ENCODE peak calls at places on chromosome 13, in five cellular contexts. T is NCI-H524 treated with DMSO at 0.1 percent for 48 hours, I is kidney glomerular epithelial cell, F is T-helper 22 cell, V is NCI-H69. E is an unnamed sample.

GRCh38 chr13:77358001-77358400 is 31.1 kb upstream of the MYCBP2 start:
- DNase-seq in T (no peak), I (no peak), F (no peak), V (no peak), E (no peak)

GRCh38 chr13:54241719-54242118 is 1213.1 kb downstream of the OLFM4 start:
- DNase-seq in T (peak), I (no peak), F (no peak), V (peak), E (no peak)

GRCh38 chr13:110436786-110437370 is 124.6 kb downstream of the RAB20 start:
- DNase-seq in T (no peak), I (no peak), F (no peak), V (no peak), E (no peak)

GRCh38 chr13:38883783-38884182 is 106.8 kb downstream of the STOML3 start:
- DNase-seq in T (no peak), I (peak), F (no peak), V (peak), E (no peak)

GRCh38 chr13:68551701-68552522 is 1321.8 kb upstream of the PCDH9 start:
- DNase-seq in T (no peak), I (no peak), F (no peak), V (no peak), E (no peak)

GRCh38 chr13:94419304-94419943 is 60.1 kb downstream of the DCT start:
- DNase-seq in T (no peak), I (no peak), F (no peak), V (no peak), E (no peak)

GRCh38 chr13:52374873-52375411 is 31.0 kb downstream of the THSD1 start:
- DNase-seq in T (no peak), I (no peak), F (no peak), V (no peak), E (no peak)

GRCh38 chr13:61151062-61151461 is 264.6 kb downstream of the PCDH20 start:
- DNase-seq in T (no peak), I (no peak), F (no peak), V (no peak), E (no peak)

GRCh38 chr13:39417131-39417530 is 185.9 kb downstream of the LHFPL6 start:
- DNase-seq in T (no peak), I (no peak), F (no peak), V (peak), E (no peak)

GRCh38 chr13:81304121-81304659 is 963.3 kb upstream of the SPRY2 start:
- DNase-seq in T (no peak), I (no peak), F (no peak), V (no peak), E (no peak)

GRCh38 chr13:113029487-113030258 is 60.7 kb downstream of the MCF2L start:
- DNase-seq in T (no peak), I (no peak), F (no peak), V (peak), E (no peak)

GRCh38 chr13:35789335-35790166 is 313.1 kb upstream of the MAB21L1 start:
- DNase-seq in T (peak), I (peak), F (no peak), V (peak), E (no peak)

GRCh38 chr13:49869514-49869913 is 66.6 kb downstream of the SPRYD7 start:
- DNase-seq in T (no peak), I (no peak), F (no peak), V (peak), E (no peak)

GRCh38 chr13:100235311-100235901 is 146.5 kb downstream of the PCCA start:
- DNase-seq in T (no peak), I (peak), F (no peak), V (peak), E (no peak)

GRCh38 chr13:38213307-38213706 is 136.3 kb upstream of the UFM1 start:
- DNase-seq in T (no peak), I (no peak), F (no peak), V (no peak), E (no peak)

GRCh38 chr13:111542530-111543341 is 222.3 kb downstream of the TEX29 start:
- DNase-seq in T (no peak), I (no peak), F (no peak), V (no peak), E (no peak)

GRCh38 chr13:94325660-94326059 is 153.8 kb downstream of the DCT start:
- DNase-seq in T (no peak), I (no peak), F (no peak), V (no peak), E (no peak)

GRCh38 chr13:92135509-92135908 is 737.1 kb downstream of the GPC5 start:
- DNase-seq in T (no peak), I (no peak), F (no peak), V (no peak), E (no peak)

GRCh38 chr13:31756346-31756745 is 17.0 kb downstream of the RXFP2 start:
- DNase-seq in T (no peak), I (no peak), F (no peak), V (no peak), E (no peak)

E was measured in sigmoid colon.